ENCODE peak calls at places on chromosomes 16 and 17, in ten cellular contexts. X, I, S, P, C, Y, R, E, M and T are unnamed samples.

GRCh38 chr17:81301195-81302144 is 6.4 kb upstream of the SLC38A10 start:
- DNase-seq in X (no peak), I (no peak), S (no peak), P (no peak), C (no peak), Y (no peak), R (peak), E (no peak), M (no peak), T (no peak)

GRCh38 chr16:82344157-82344556 is 174.1 kb upstream of the MPHOSPH6 start:
- DNase-seq in X (no peak), I (no peak), S (no peak), P (no peak), C (peak), Y (peak), R (no peak), E (peak), M (peak), T (no peak)

GRCh38 chr17:50785942-50786570 is 18.7 kb upstream of the ANKRD40CL start:
- DNase-seq in X (no peak), I (no peak), S (no peak), P (no peak), C (peak), Y (no peak), R (peak), E (no peak), M (peak), T (no peak)

GRCh38 chr17:27489045-27489715 is 32.9 kb downstream of the KSR1 start:
- DNase-seq in X (peak), I (peak), S (peak), P (no peak), C (peak), Y (peak), R (peak), E (peak), M (peak), T (peak)

GRCh38 chr16:30430428-30430970 is 669 bp upstream of the DCTPP1 start:
- DNase-seq in X (peak), I (peak), S (no peak), P (no peak), C (no peak), Y (no peak), R (no peak), E (no peak), M (no peak), T (no peak)

GRCh38 chr16:11583889-11584565 is 2.7 kb downstream of the LITAF start:
- DNase-seq in X (peak), I (peak), S (no peak), P (no peak), C (no peak), Y (no peak), R (peak), E (peak), M (peak), T (peak)

GRCh38 chr17:81491761-81492160 is 20.8 kb downstream of the ACTG1 start:
- DNase-seq in X (no peak), I (no peak), S (no peak), P (no peak), C (no peak), Y (no peak), R (no peak), E (no peak), M (no peak), T (no peak)

GRCh38 chr16:23368469-23368868 is 66.4 kb downstream of the SCNN1B start:
- DNase-seq in X (no peak), I (no peak), S (no peak), P (no peak), C (peak), Y (no peak), R (peak), E (no peak), M (no peak), T (no peak)

GRCh38 chr17:65696739-65697394 is 135.4 kb upstream of the AXIN2 start:
- DNase-seq in X (no peak), I (no peak), S (no peak), P (no peak), C (peak), Y (no peak), R (no peak), E (no peak), M (no peak), T (no peak)

GRCh38 chr17:77286641-77287431 is 146.1 kb downstream of the SEC14L1 start:
- DNase-seq in X (peak), I (peak), S (no peak), P (peak), C (peak), Y (no peak), R (peak), E (peak), M (peak), T (peak)
- TF ChIP-seq CTCF in X (no peak), I (no peak), S (no peak), P (no peak), C (no peak), Y (no peak), R (no peak), E (no peak), M (no peak), T (no peak)

GRCh38 chr17:565506-565905 is 149.1 kb downstream of the VPS53 start:
- DNase-seq in X (no peak), I (no peak), S (no peak), P (no peak), C (no peak), Y (no peak), R (no peak), E (peak), M (no peak), T (no peak)
- TF ChIP-seq CTCF in X (no peak), I (no peak), S (no peak), P (peak), C (peak), Y (no peak), R (peak), E (no peak), M (no peak), T (no peak)

DNA sequence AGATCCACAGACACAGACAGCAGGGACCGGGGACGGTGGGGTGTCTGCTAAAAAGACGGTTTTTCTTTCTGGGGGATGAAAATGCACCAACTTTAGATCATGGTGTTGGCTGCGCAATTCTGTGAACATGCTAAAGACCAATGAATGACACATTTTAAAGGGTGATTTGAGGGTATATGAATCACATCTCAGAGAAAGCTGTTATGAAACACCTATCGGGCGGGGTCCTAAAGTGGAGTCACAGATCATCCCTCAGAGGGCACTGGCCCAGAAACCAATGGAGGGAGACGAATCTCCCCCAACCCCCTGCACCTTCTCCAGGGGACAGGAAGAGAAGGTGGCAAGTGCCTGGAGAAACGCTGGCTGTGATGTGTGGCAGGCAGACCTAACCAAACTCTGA is 26.0 kb downstream of the KLHDC4 start:
- DNase-seq in X (no peak), I (no peak), S (no peak), P (no peak), C (no peak), Y (no peak), R (peak), E (no peak), M (no peak), T (no peak)
- TF ChIP-seq CTCF in X (no peak), I (no peak), S (no peak), P (no peak), C (no peak), Y (no peak), R (no peak), E (no peak), M (no peak), T (no peak)

GRCh38 chr17:79681101-79681621 is 49.6 kb upstream of the ENPP7 start:
- DNase-seq in X (no peak), I (no peak), S (no peak), P (no peak), C (no peak), Y (no peak), R (no peak), E (no peak), M (no peak), T (no peak)
- TF ChIP-seq CTCF in X (no peak), I (no peak), S (no peak), P (no peak), C (no peak), Y (no peak), R (no peak), E (no peak), M (no peak), T (no peak)

DNA sequence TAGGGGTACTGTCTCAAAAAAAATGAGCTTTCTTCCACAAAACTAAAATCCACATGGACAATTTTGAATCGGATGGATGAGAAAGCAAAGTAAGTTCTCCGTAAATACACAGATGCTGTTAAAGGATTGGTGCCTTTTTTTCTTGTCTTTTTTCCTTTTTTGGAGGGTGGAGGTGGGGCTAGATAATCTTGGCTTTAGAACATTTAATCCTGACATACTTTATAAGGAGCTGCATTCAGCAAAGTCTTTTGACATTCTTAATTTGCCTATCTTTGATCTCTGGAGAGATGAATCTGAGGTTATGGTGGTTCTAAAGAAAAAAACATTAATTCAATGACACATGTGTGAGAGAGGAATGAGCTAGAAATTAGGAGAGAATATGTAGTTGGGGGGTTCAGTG is 312.3 kb upstream of the KCNJ16 start:
- DNase-seq in X (no peak), I (no peak), S (no peak), P (no peak), C (no peak), Y (no peak), R (no peak), E (no peak), M (no peak), T (no peak)
- TF ChIP-seq CTCF in X (no peak), I (no peak), S (no peak), P (no peak), C (no peak), Y (no peak), R (no peak), E (no peak), M (no peak), T (no peak)